ENCODE peak calls at places on chromosomes 13 and 19, in eight cellular contexts. G is naive thymus-derived CD4-positive, alpha-beta T cell; J is neural progenitor cell; A is NCI-H748 treated with DMSO at 0.1 percent for 48 hours; M is stimulated activated CD8-positive, alpha-beta memory T cell treated with anti-CD3 and anti-CD28 coated beads, Interleukin-2, amount 100 ng/mL, for 1 hour; Q is foreskin fibroblast; P is EL; L is CD8-positive, alpha-beta memory T cell. E is an unnamed sample.

GRCh38 chr13:39835253-39835652 is 179.8 kb downstream of the COG6 start:
- DNase-seq in P (no peak), G (no peak), M (no peak), Q (no peak), J (peak), A (peak), L (no peak), E (no peak)

GRCh38 chr13:80817979-80818378 is 477.1 kb upstream of the SPRY2 start:
- DNase-seq in P (no peak), A (no peak), L (no peak), Q (no peak), J (no peak), M (no peak), G (no peak), E (no peak)

GRCh38 chr19:52961981-52962380 is 700 bp downstream of the ZNF816 start:
- DNase-seq in J (peak), A (no peak), G (no peak), L (no peak), M (no peak), P (no peak), Q (no peak), E (no peak)

GRCh38 chr13:100608906-100609305 is 20.3 kb upstream of the GGACT start:
- DNase-seq in L (no peak), A (no peak), M (no peak), J (no peak), G (no peak), P (no peak), Q (no peak), E (no peak)

GRCh38 chr13:99415014-99415650 is 86.1 kb upstream of the TM9SF2 start:
- DNase-seq in M (no peak), J (no peak), L (no peak), Q (no peak), A (no peak), G (no peak), P (no peak), E (no peak)

GRCh38 chr13:113545455-113545930 is 39.1 kb upstream of the TFDP1 start:
- DNase-seq in M (no peak), A (no peak), Q (peak), L (no peak), P (peak), G (no peak), J (no peak), E (no peak)

GRCh38 chr13:105336706-105337582 is 1198.5 kb downstream of the EFNB2 start:
- DNase-seq in M (no peak), Q (no peak), A (no peak), G (no peak), J (no peak), L (no peak), P (peak), E (no peak)

GRCh38 chr13:31043891-31044657 is 111.6 kb downstream of the TEX26 start:
- DNase-seq in G (peak), P (peak), L (peak), Q (peak), A (peak), M (peak), J (peak), E (peak)

GRCh38 chr13:60351816-60352215 is 45.2 kb upstream of the TDRD3 start:
- DNase-seq in G (no peak), Q (no peak), A (no peak), L (no peak), J (no peak), P (no peak), M (no peak), E (no peak)

GRCh38 chr13:30463820-30464495 is 1.8 kb downstream of the HMGB1 start:
- DNase-seq in P (peak), J (no peak), M (peak), G (peak), Q (peak), A (peak), L (peak), E (no peak)

GRCh38 chr19:9584073-9584833 is at the start of gene ZNF121:
- DNase-seq in Q (peak), M (peak), P (peak), L (peak), J (peak), A (peak), G (peak), E (peak)

GRCh38 chr13:30629527-30629926 is 11.8 kb downstream of the USPL1 start:
- DNase-seq in Q (no peak), J (no peak), P (no peak), A (no peak), L (no peak), G (no peak), M (no peak), E (no peak)

E was measured in Calu3.